ENCODE peak calls at places on chromosomes 11 and 22, in six cellular contexts. D, N, M, L, T and E are unnamed samples.
A peak's percentile ranks its signal among the peaks of the same experiment; 100 is the strongest.

GRCh38 chr22:29096736-29097669 is 24.2 kb downstream of the KREMEN1 start:
- DNase-seq in N (peak; percentile 44), D (peak; percentile 15), L (no peak), T (no peak), M (no peak), E (no peak)

GRCh38 chr11:69836401-69836800 is 17.2 kb upstream of the FGF3 start:
- DNase-seq in D (no peak), L (peak; percentile 67), M (peak; percentile 36), T (no peak), N (no peak), E (no peak)

GRCh38 chr11:13596601-13597000 is 71.9 kb upstream of the FAR1 start:
- DNase-seq in D (no peak), N (no peak), M (no peak), T (no peak), L (no peak), E (no peak)

GRCh38 chr22:32661737-32662586 is 139.5 kb upstream of the TIMP3 start:
- DNase-seq in M (no peak), N (no peak), D (no peak), L (no peak), T (no peak), E (no peak)

GRCh38 chr11:86205415-86206268 is 38.9 kb upstream of the EED start:
- DNase-seq in M (no peak), D (no peak), N (no peak), T (no peak), L (no peak), E (no peak)

GRCh38 chr11:83611616-83612015 is 325.4 kb upstream of the CCDC90B start:
- DNase-seq in N (peak; percentile 68), D (no peak), T (no peak), M (no peak), L (no peak), E (no peak)

GRCh38 chr11:7170431-7170830 is 81.3 kb upstream of the SYT9 start:
- DNase-seq in N (no peak), L (no peak), T (no peak), D (no peak), M (no peak), E (no peak)

GRCh38 chr11:30196400-30197206 is 34.2 kb upstream of the FSHB start:
- DNase-seq in N (peak; percentile 57), L (no peak), D (peak; percentile 73), T (no peak), M (peak; percentile 73), E (no peak)

GRCh38 chr22:22942511-22943329 is 55.1 kb downstream of the IGLL5 start:
- DNase-seq in N (peak; percentile 39), M (peak; percentile 78), L (peak; percentile 87), D (peak; percentile 77), T (no peak), E (no peak)

GRCh38 chr22:49024775-49025440 is 802.8 kb downstream of the BRD1 start:
- DNase-seq in L (no peak), M (peak; percentile 49), N (peak; percentile 74), D (no peak), T (no peak), E (no peak)

GRCh38 chr11:126515501-126515900 is 160.0 kb downstream of the ST3GAL4 start:
- DNase-seq in L (no peak), D (no peak), N (no peak), T (no peak), M (no peak), E (no peak)

GRCh38 chr11:133946541-133947297 is 10.0 kb downstream of the IGSF9B start:
- DNase-seq in T (no peak), L (no peak), D (no peak), M (no peak), N (peak; percentile 37), E (no peak)